ENCODE peak calls at places on chromosomes 2 and 18, in four cellular contexts. One of them, this sample, is unnamed.

GRCh38 chr2:26616032-26616863 is 24.9 kb downstream of the CIB4 start:
- DNase-seq in stomach: no peak
- DNase-seq in GM12878: no peak
- DNase-seq in psoas muscle: no peak
- DNase-seq in this sample: peak; percentile 66

GRCh38 chr2:228649876-228650275 is 468.4 kb upstream of the SPHKAP start:
- DNase-seq in stomach: no peak
- DNase-seq in GM12878: no peak
- DNase-seq in psoas muscle: no peak
- DNase-seq in this sample: no peak

GRCh38 chr2:171150694-171151285 is 9.9 kb downstream of the TLK1 start:
- DNase-seq in stomach: no peak
- DNase-seq in GM12878: no peak
- DNase-seq in psoas muscle: no peak
- DNase-seq in this sample: no peak

GRCh38 chr18:44123743-44124142 is 556.9 kb upstream of the SETBP1 start:
- DNase-seq in stomach: no peak
- DNase-seq in GM12878: no peak
- DNase-seq in psoas muscle: no peak
- DNase-seq in this sample: no peak

GRCh38 chr2:98759338-98759737 is 28.4 kb upstream of the MGAT4A start:
- DNase-seq in stomach: no peak
- DNase-seq in GM12878: no peak
- DNase-seq in psoas muscle: no peak
- DNase-seq in this sample: no peak

GRCh38 chr2:97706112-97706511 is 7.3 kb upstream of the ZAP70 start:
- DNase-seq in stomach: no peak
- DNase-seq in GM12878: no peak
- DNase-seq in psoas muscle: no peak
- DNase-seq in this sample: no peak

GRCh38 chr2:119111115-119111975 is 47.2 kb downstream of the C1QL2 start:
- DNase-seq in stomach: no peak
- DNase-seq in GM12878: no peak
- DNase-seq in psoas muscle: no peak
- DNase-seq in this sample: no peak

GRCh38 chr2:119544075-119545031 is at the start of gene CFAP221:
- DNase-seq in stomach: peak; percentile 84
- DNase-seq in GM12878: no peak
- DNase-seq in psoas muscle: peak; percentile 74
- DNase-seq in this sample: peak; percentile 97

GRCh38 chr2:237951878-237952277 is 14.9 kb upstream of the UBE2F start:
- DNase-seq in stomach: no peak
- DNase-seq in GM12878: no peak
- DNase-seq in psoas muscle: no peak
- DNase-seq in this sample: no peak

GRCh38 chr2:206614825-206615224 is 27.5 kb upstream of the FAM237A start:
- DNase-seq in stomach: no peak
- DNase-seq in GM12878: no peak
- DNase-seq in psoas muscle: no peak
- DNase-seq in this sample: no peak

GRCh38 chr2:40725950-40726349 is 274.1 kb upstream of the SLC8A1 start:
- DNase-seq in stomach: no peak
- DNase-seq in GM12878: no peak
- DNase-seq in psoas muscle: no peak
- DNase-seq in this sample: no peak

GRCh38 chr2:141437521-141437920 is 693.3 kb downstream of the LRP1B start:
- DNase-seq in stomach: no peak
- DNase-seq in GM12878: no peak
- DNase-seq in psoas muscle: no peak
- DNase-seq in this sample: no peak

GRCh38 chr2:110852051-110852450 is 119.7 kb downstream of the ACOXL start:
- DNase-seq in stomach: no peak
- DNase-seq in GM12878: no peak
- DNase-seq in psoas muscle: no peak
- DNase-seq in this sample: no peak

GRCh38 chr2:227366861-227367800 is 12.0 kb downstream of the TM4SF20 start:
- DNase-seq in stomach: no peak
- DNase-seq in GM12878: no peak
- DNase-seq in psoas muscle: no peak
- DNase-seq in this sample: no peak

GRCh38 chr2:222709191-222709891 is 37.9 kb downstream of the MOGAT1 start:
- DNase-seq in stomach: peak; percentile 45
- DNase-seq in GM12878: no peak
- DNase-seq in psoas muscle: peak; percentile 65
- DNase-seq in this sample: peak; percentile 86

GRCh38 chr2:64644240-64645013 is 9.3 kb downstream of the SERTAD2 start:
- DNase-seq in stomach: peak; percentile 64
- DNase-seq in GM12878: no peak
- DNase-seq in psoas muscle: peak; percentile 77
- DNase-seq in this sample: peak; percentile 89

GRCh38 chr2:24917086-24917485 is 3.0 kb downstream of the ADCY3 start:
- DNase-seq in stomach: no peak
- DNase-seq in GM12878: peak; percentile 44
- DNase-seq in psoas muscle: no peak
- DNase-seq in this sample: no peak

GRCh38 chr18:44526705-44527415 is 153.8 kb upstream of the SETBP1 start:
- DNase-seq in stomach: no peak
- DNase-seq in GM12878: no peak
- DNase-seq in psoas muscle: no peak
- DNase-seq in this sample: no peak

GRCh38 chr2:215668329-215668728 is 232.5 kb upstream of the FN1 start:
- DNase-seq in stomach: no peak
- DNase-seq in GM12878: no peak
- DNase-seq in psoas muscle: peak; percentile 22
- DNase-seq in this sample: no peak

GRCh38 chr2:57973621-57974186 is 72.9 kb upstream of the VRK2 start:
- DNase-seq in stomach: no peak
- DNase-seq in GM12878: no peak
- DNase-seq in psoas muscle: no peak
- DNase-seq in this sample: no peak

GRCh38 chr2:71100195-71100964 is 29.6 kb downstream of the MCEE start:
- DNase-seq in stomach: peak; percentile 74
- DNase-seq in GM12878: peak; percentile 2
- DNase-seq in psoas muscle: peak; percentile 44
- DNase-seq in this sample: no peak

GRCh38 chr2:17805717-17806354 is 10.4 kb upstream of the MSGN1 start:
- DNase-seq in stomach: no peak
- DNase-seq in GM12878: no peak
- DNase-seq in psoas muscle: no peak
- DNase-seq in this sample: no peak

GRCh38 chr2:71333619-71334018 is 2.0 kb downstream of the ZNF638 start:
- DNase-seq in stomach: no peak
- DNase-seq in GM12878: no peak
- DNase-seq in psoas muscle: no peak
- DNase-seq in this sample: no peak

GRCh38 chr2:200247494-200247893 is 59.0 kb upstream of the SPATS2L start:
- DNase-seq in stomach: no peak
- DNase-seq in GM12878: no peak
- DNase-seq in psoas muscle: no peak
- DNase-seq in this sample: no peak

GRCh38 chr2:162106146-162106551 is 32.1 kb upstream of the DPP4 start:
- DNase-seq in stomach: no peak
- DNase-seq in GM12878: no peak
- DNase-seq in psoas muscle: no peak
- DNase-seq in this sample: no peak

GRCh38 chr2:174125151-174125550 is 123.2 kb downstream of the OLA1 start:
- DNase-seq in stomach: no peak
- DNase-seq in GM12878: no peak
- DNase-seq in psoas muscle: no peak
- DNase-seq in this sample: no peak

GRCh38 chr18:23658296-23658695 is 4.4 kb downstream of the ANKRD29 start:
- DNase-seq in stomach: no peak
- DNase-seq in GM12878: no peak
- DNase-seq in psoas muscle: no peak
- DNase-seq in this sample: no peak

GRCh38 chr2:7694066-7695000 is 777.1 kb downstream of the RNF144A start:
- DNase-seq in stomach: no peak
- DNase-seq in GM12878: no peak
- DNase-seq in psoas muscle: no peak
- DNase-seq in this sample: no peak

GRCh38 chr2:128438586-128438985 is 119.9 kb upstream of the HS6ST1 start:
- DNase-seq in stomach: peak; percentile 15
- DNase-seq in GM12878: no peak
- DNase-seq in psoas muscle: no peak
- DNase-seq in this sample: no peak
- H3K4me1 ChIP-seq in stomach: peaks cover 22% of the 10 kb centered on the region
- H3K4me1 ChIP-seq in GM12878: no peaks in the 10 kb centered on the region
- H3K4me1 ChIP-seq in psoas muscle: peaks cover 2% of the 10 kb centered on the region
- H3K4me1 ChIP-seq in this sample: peaks cover 19% of the 10 kb centered on the region

GRCh38 chr2:85751627-85752026 is 2.2 kb upstream of the ATOH8 start:
- DNase-seq in stomach: no peak
- DNase-seq in GM12878: no peak
- DNase-seq in psoas muscle: no peak
- DNase-seq in this sample: no peak
- H3K4me3 ChIP-seq in stomach: no peak overlapping the region
- H3K4me3 ChIP-seq in GM12878: no peak overlapping the region
- H3K4me3 ChIP-seq in psoas muscle: peak overlapping the region; percentile 1
- H3K4me3 ChIP-seq in this sample: no peak overlapping the region

DNA sequence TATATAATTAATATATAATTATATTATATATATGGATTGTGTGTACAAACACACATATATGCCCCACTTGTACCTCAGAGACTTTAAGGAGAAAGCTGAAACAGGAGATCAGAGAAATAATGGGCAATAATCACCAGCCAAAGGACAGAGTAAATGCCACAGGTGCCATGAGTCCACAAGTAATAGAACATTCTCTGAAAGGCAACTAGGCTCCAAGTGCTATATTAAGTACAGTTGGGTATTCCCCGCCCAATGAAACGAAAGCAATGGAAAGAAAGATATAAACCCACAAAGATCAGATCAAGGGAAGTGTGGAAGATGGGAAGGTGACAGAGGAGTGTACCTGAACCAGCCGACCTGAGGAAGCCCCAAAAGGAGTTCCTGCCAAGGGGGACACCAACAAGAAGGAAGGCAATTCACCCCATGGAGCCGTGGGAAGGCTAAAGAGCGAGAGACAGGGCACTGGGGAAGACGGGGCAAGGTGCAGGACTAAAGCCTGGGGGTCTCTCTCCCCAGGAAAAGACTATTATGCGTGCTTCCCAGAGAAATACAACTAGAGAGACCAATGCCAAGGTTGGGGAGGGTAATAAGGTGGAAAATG is 19.0 kb downstream of the DYM start:
- DNase-seq in stomach: no peak
- DNase-seq in GM12878: no peak
- DNase-seq in psoas muscle: no peak
- DNase-seq in this sample: no peak
- H3K27ac ChIP-seq in stomach: no peak overlapping the region
- H3K27ac ChIP-seq in GM12878: no peak overlapping the region
- H3K27ac ChIP-seq in psoas muscle: peak overlapping the region; percentile 71
- H3K27ac ChIP-seq in this sample: no peak overlapping the region

GRCh38 chr2:44950646-44951045 is 9.1 kb downstream of the SIX3 start:
- DNase-seq in stomach: no peak
- DNase-seq in GM12878: no peak
- DNase-seq in psoas muscle: no peak
- DNase-seq in this sample: no peak
- H3K4me1 ChIP-seq in stomach: peaks cover 47% of the 10 kb centered on the region
- H3K4me1 ChIP-seq in GM12878: peaks cover 9% of the 10 kb centered on the region
- H3K4me1 ChIP-seq in psoas muscle: peaks cover 21% of the 10 kb centered on the region
- H3K4me1 ChIP-seq in this sample: peaks cover 31% of the 10 kb centered on the region

GRCh38 chr2:54663424-54664030 is 59.9 kb upstream of the EML6 start:
- DNase-seq in stomach: no peak
- DNase-seq in GM12878: no peak
- DNase-seq in psoas muscle: no peak
- DNase-seq in this sample: no peak
- H3K4me3 ChIP-seq in stomach: no peak overlapping the region
- H3K4me3 ChIP-seq in GM12878: no peak overlapping the region
- H3K4me3 ChIP-seq in psoas muscle: no peak overlapping the region
- H3K4me3 ChIP-seq in this sample: no peak overlapping the region

DNA sequence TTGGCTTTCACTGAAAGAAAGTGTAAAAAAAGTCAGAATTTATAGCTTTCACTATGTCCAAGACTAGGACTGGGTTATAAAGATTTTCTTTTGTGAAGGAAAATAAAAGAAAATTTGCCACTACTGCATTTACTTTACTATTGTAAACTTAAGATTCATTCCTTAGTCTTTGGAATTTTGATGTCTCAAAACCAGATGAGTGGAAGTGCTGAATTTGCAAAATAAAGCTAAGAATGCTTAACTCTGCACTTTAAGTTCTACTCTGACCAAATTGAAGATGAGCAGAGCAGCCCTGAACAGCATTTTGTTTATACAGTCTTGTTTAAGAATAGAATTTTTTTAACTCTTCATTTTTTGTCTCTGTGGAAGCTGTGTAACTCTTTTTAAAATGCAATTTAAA is 102.4 kb downstream of the ICA1L start:
- DNase-seq in stomach: no peak
- DNase-seq in GM12878: no peak
- DNase-seq in psoas muscle: no peak
- DNase-seq in this sample: no peak
- H3K27ac ChIP-seq in stomach: no peak overlapping the region
- H3K27ac ChIP-seq in GM12878: no peak overlapping the region
- H3K27ac ChIP-seq in psoas muscle: no peak overlapping the region
- H3K27ac ChIP-seq in this sample: no peak overlapping the region

This sample was measured in upper lobe of left lung.